ENCODE peak calls at places on chromosomes 16 and 17, in nine cellular contexts. H, W, L, Y, S, J, Z, D and R are unnamed samples.

GRCh38 chr17:62882878-62883277 is 74.8 kb upstream of the MARCHF10 start:
- DNase-seq in H (no peak), W (no peak), L (no peak), Y (no peak), S (no peak), J (no peak), Z (no peak), D (no peak), R (no peak)

GRCh38 chr17:80575057-80575875 is 30.6 kb downstream of the RPTOR start:
- DNase-seq in H (peak; percentile 71), W (peak; percentile 97), L (peak; percentile 75), Y (peak; percentile 53), S (peak; percentile 80), J (peak; percentile 86), Z (peak; percentile 90), D (peak; percentile 92), R (peak; percentile 80)

GRCh38 chr17:9982159-9982558 is 77.1 kb upstream of the RCVRN start:
- DNase-seq in H (no peak), W (no peak), L (no peak), Y (no peak), S (no peak), J (no peak), Z (no peak), D (peak; percentile 12), R (no peak)

GRCh38 chr16:69443809-69444611 is 19.6 kb downstream of the CYB5B start:
- DNase-seq in H (peak; percentile 24), W (no peak), L (peak; percentile 36), Y (peak; percentile 51), S (no peak), J (no peak), Z (no peak), D (no peak), R (no peak)

GRCh38 chr16:11205754-11206459 is 50.1 kb downstream of the SOCS1 start:
- DNase-seq in H (no peak), W (no peak), L (no peak), Y (no peak), S (no peak), J (no peak), Z (no peak), D (no peak), R (no peak)

GRCh38 chr16:86556576-86556975 is 1.5 kb upstream of the MTHFSD start:
- DNase-seq in H (no peak), W (no peak), L (no peak), Y (no peak), S (no peak), J (no peak), Z (no peak), D (no peak), R (no peak)

GRCh38 chr17:81339502-81340296 is 44.6 kb upstream of the SLC38A10 start:
- DNase-seq in H (no peak), W (no peak), L (no peak), Y (no peak), S (no peak), J (no peak), Z (peak; percentile 70), D (no peak), R (no peak)

GRCh38 chr16:782766-783403 is 5.3 kb downstream of the RPUSD1 start:
- DNase-seq in H (no peak), W (no peak), L (no peak), Y (no peak), S (no peak), J (no peak), Z (no peak), D (no peak), R (no peak)

GRCh38 chr17:50596191-50597037 is 35.9 kb downstream of the CACNA1G start:
- DNase-seq in H (no peak), W (no peak), L (no peak), Y (no peak), S (no peak), J (no peak), Z (no peak), D (no peak), R (peak; percentile 5)

GRCh38 chr17:9900744-9901143 is 4.3 kb downstream of the RCVRN start:
- DNase-seq in H (no peak), W (no peak), L (no peak), Y (no peak), S (no peak), J (no peak), Z (no peak), D (no peak), R (no peak)

GRCh38 chr17:5045496-5045895 is 10.3 kb upstream of the SLC52A1 start:
- DNase-seq in H (no peak), W (no peak), L (no peak), Y (no peak), S (no peak), J (no peak), Z (no peak), D (no peak), R (no peak)

GRCh38 chr16:75695708-75696107 is 5.6 kb downstream of the DUXB start:
- DNase-seq in H (no peak), W (peak; percentile 3), L (no peak), Y (no peak), S (no peak), J (no peak), Z (no peak), D (no peak), R (peak; percentile 12)

GRCh38 chr17:17759164-17759563 is 77.6 kb downstream of the SREBF1 start:
- DNase-seq in H (no peak), W (no peak), L (no peak), Y (no peak), S (no peak), J (no peak), Z (no peak), D (no peak), R (no peak)
- H3K4me1 ChIP-seq in H (peaks cover 98% of the 10 kb centered on the region), W (peaks cover 100% of the 10 kb centered on the region), L (peaks cover 41% of the 10 kb centered on the region), Y (peaks cover 1% of the 10 kb centered on the region), S (peaks cover 57% of the 10 kb centered on the region), J (no peaks in the 10 kb centered on the region), Z (peaks cover 11% of the 10 kb centered on the region), D (peaks cover 42% of the 10 kb centered on the region), R (no peaks in the 10 kb centered on the region)

DNA sequence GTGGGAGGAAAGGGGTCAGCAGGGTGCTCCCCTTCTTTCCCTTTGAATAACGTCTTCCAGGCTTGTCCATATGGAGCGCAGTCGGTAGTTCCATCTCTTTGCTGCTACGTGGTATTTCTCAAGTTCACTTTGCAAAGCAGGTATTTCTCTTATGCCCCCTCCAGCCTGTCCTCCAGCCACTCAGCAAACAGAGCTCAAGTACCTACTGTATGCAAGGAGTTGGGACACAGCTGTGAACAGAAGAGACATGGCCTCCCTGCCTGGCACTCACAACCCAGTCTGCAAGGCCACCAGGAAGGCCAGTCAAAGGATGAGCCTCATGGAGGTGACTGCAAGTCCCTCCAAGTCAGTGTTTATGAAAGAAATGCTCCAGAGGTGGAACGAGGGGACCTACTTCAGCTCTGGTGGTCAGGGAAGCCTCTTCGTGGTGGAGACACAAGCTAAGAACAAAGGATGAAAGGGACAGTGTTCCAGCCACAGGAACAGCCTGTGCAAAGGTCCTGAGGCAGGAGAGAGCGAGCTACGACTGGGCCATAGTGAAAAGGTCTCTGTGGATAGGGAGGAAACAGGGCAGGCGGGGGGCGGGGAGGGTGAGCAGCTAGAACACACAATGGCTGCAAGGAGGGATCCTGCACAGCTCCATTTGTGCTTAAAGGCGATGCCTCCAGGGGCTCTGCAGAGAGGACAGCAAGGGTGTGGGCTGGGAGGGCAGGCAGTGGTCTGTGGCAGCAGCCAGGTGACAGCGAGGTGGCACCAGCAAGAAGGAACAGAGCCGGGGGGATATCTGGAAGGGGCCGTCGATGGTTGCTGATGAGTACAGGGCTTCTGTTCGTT is 32.6 kb downstream of the PPL start:
- DNase-seq in H (no peak), W (no peak), L (no peak), Y (no peak), S (no peak), J (no peak), Z (no peak), D (no peak), R (no peak)
- H3K9me3 ChIP-seq in H (no peaks in the 10 kb centered on the region), W (no peaks in the 10 kb centered on the region), L (no peaks in the 10 kb centered on the region), Y (no peaks in the 10 kb centered on the region), S (no peaks in the 10 kb centered on the region), J (no peaks in the 10 kb centered on the region), Z (no peaks in the 10 kb centered on the region), D (no peaks in the 10 kb centered on the region), R (no peaks in the 10 kb centered on the region)

DNA sequence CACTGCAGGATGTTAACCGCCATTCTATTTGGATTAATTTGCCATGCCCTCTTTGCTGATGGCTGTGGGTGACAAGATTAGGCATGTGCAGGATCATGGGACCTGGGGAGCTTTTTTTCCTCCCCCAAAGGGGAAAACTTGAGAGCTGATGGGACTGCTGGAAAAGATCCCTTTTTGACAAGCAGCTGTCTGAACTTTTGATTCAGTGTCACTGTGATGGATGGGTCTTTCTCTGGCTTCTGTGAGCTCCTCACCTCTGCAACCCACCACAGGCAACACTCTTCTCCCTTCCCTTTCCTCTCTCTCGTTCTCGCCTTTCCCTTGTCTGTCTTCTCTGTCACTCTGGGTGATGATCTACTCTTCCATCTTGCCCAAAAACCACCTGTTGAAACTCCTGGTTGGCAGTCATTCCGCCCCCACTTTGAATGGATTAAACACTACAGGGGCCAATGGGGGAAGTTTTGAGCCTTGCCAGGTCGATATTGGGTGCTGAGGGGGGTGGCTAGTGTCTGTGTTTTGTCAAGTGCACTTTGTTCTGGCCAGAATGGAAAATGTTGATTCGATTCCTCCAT is 3.1 kb upstream of the CANT1 start:
- DNase-seq in H (no peak), W (no peak), L (no peak), Y (peak; percentile 4), S (no peak), J (no peak), Z (no peak), D (no peak), R (no peak)
- H3K4me3 ChIP-seq in H (no peak overlapping the region), W (no peak overlapping the region), L (no peak overlapping the region), Y (no peak overlapping the region), S (no peak overlapping the region), J (peak overlapping the region; percentile 40), Z (no peak overlapping the region), D (no peak overlapping the region), R (no peak overlapping the region)

GRCh38 chr16:31458835-31459721 is at the start of gene ARMC5:
- DNase-seq in H (peak; percentile 97), W (peak; percentile 98), L (peak; percentile 98), Y (peak; percentile 97), S (peak; percentile 91), J (peak; percentile 97), Z (peak; percentile 98), D (peak; percentile 99), R (peak; percentile 96)

GRCh38 chr16:31459722-31460581 is 651 bp downstream of the ARMC5 start:
- DNase-seq in H (peak; percentile 100), W (peak; percentile 100), L (peak; percentile 100), Y (peak; percentile 100), S (peak; percentile 100), J (peak; percentile 100), Z (peak; percentile 100), D (peak; percentile 100), R (peak; percentile 98)

GRCh38 chr16:31455601-31456314 is 3.5 kb upstream of the ARMC5 start:
- DNase-seq in H (no peak), W (peak; percentile 61), L (no peak), Y (no peak), S (no peak), J (no peak), Z (no peak), D (peak; percentile 37), R (peak; percentile 57)

GRCh38 chr16:31458073-31458834 is 1.0 kb upstream of the ARMC5 start:
- DNase-seq in H (no peak), W (peak; percentile 77), L (peak; percentile 71), Y (peak; percentile 49), S (peak; percentile 39), J (no peak), Z (peak; percentile 78), D (peak; percentile 50), R (no peak)

GRCh38 chr16:31456988-31457360 is 2.3 kb upstream of the ARMC5 start:
- DNase-seq in H (no peak), W (no peak), L (no peak), Y (peak; percentile 20), S (no peak), J (no peak), Z (no peak), D (no peak), R (no peak)
- H3K4me1 ChIP-seq in H (peaks cover 82% of the 10 kb centered on the region), W (peaks cover 35% of the 10 kb centered on the region), L (peaks cover 47% of the 10 kb centered on the region), Y (peaks cover 27% of the 10 kb centered on the region), S (peaks cover 40% of the 10 kb centered on the region), J (peaks cover 21% of the 10 kb centered on the region), Z (peaks cover 56% of the 10 kb centered on the region), D (peaks cover 32% of the 10 kb centered on the region), R (peaks cover 50% of the 10 kb centered on the region)

GRCh38 chr17:22695228-22695619 is 1002.9 kb downstream of the KCNJ18 start:
- DNase-seq in H (no peak), W (no peak), L (no peak), Y (no peak), S (no peak), J (no peak), Z (no peak), D (no peak), R (no peak)
- H3K9me3 ChIP-seq in H (peaks cover 27% of the 10 kb centered on the region), W (peaks cover 5% of the 10 kb centered on the region), L (no peaks in the 10 kb centered on the region), Y (no peaks in the 10 kb centered on the region), S (no peaks in the 10 kb centered on the region), J (no peaks in the 10 kb centered on the region), Z (peaks cover 18% of the 10 kb centered on the region), D (no peaks in the 10 kb centered on the region), R (no peaks in the 10 kb centered on the region)